ENCODE peak calls at places on chromosomes 13 and 19, in four cellular contexts. B, G, Z and R are unnamed samples.

GRCh38 chr19:53581871-53582279 is 43.9 kb downstream of the ZNF331 start:
- DNase-seq in B (no peak), G (no peak), Z (no peak), R (no peak)

GRCh38 chr19:2607712-2608601 is 94.5 kb downstream of the GNG7 start:
- DNase-seq in B (no peak), G (no peak), Z (no peak), R (no peak)

GRCh38 chr13:44815507-44816074 is 173.7 kb downstream of the NUFIP1 start:
- DNase-seq in B (peak; percentile 86), G (peak; percentile 98), Z (no peak), R (peak; percentile 98)

GRCh38 chr19:269241-269640 is 22.0 kb downstream of the PLPP2 start:
- DNase-seq in B (no peak), G (no peak), Z (no peak), R (no peak)

GRCh38 chr19:17549088-17549740 is 6.2 kb upstream of the COLGALT1 start:
- DNase-seq in B (no peak), G (no peak), Z (no peak), R (no peak)

GRCh38 chr19:4533334-4533733 is 1.7 kb downstream of the PLIN5 start:
- DNase-seq in B (no peak), G (no peak), Z (no peak), R (no peak)

GRCh38 chr13:37058801-37059135 is 720 bp downstream of the SUPT20H start:
- DNase-seq in B (peak; percentile 49), G (no peak), Z (no peak), R (peak; percentile 4)

GRCh38 chr19:2273356-2274184 is 8.4 kb downstream of the PEAK3 start:
- DNase-seq in B (peak; percentile 85), G (peak; percentile 65), Z (peak; percentile 94), R (peak; percentile 22)

GRCh38 chr19:46480409-46480808 is 9.0 kb upstream of the PNMA8A start:
- DNase-seq in B (peak; percentile 81), G (peak; percentile 80), Z (no peak), R (no peak)

GRCh38 chr19:41533691-41534090 is 42.3 kb upstream of the CEACAM21 start:
- DNase-seq in B (no peak), G (no peak), Z (no peak), R (no peak)

GRCh38 chr13:26719356-26719945 is 41.1 kb downstream of the GPR12 start:
- DNase-seq in B (no peak), G (no peak), Z (no peak), R (no peak)

GRCh38 chr13:23899555-23899954 is 2.3 kb upstream of the C1QTNF9B start:
- DNase-seq in B (peak; percentile 52), G (peak; percentile 61), Z (no peak), R (no peak)

GRCh38 chr19:19170053-19170945 is at the start of gene MEF2B:
- DNase-seq in B (peak; percentile 89), G (peak; percentile 44), Z (peak; percentile 94), R (peak; percentile 26)

GRCh38 chr13:28609936-28610335 is 49.0 kb upstream of the POMP start:
- DNase-seq in B (no peak), G (peak; percentile 60), Z (no peak), R (no peak)

GRCh38 chr13:37194428-37194861 is 89.0 kb upstream of the CSNK1A1L start:
- DNase-seq in B (no peak), G (peak; percentile 84), Z (no peak), R (no peak)

GRCh38 chr19:48750351-48750750 is 2.1 kb downstream of the FUT1 start:
- DNase-seq in B (no peak), G (no peak), Z (no peak), R (no peak)

GRCh38 chr19:45492627-45493470 is 4.0 kb downstream of the RTN2 start:
- DNase-seq in B (peak; percentile 58), G (peak; percentile 88), Z (peak; percentile 78), R (no peak)

GRCh38 chr13:46178143-46178542 is 3.8 kb downstream of the LCP1 start:
- DNase-seq in B (no peak), G (no peak), Z (no peak), R (no peak)

GRCh38 chr13:46178821-46179220 is 3.2 kb downstream of the LCP1 start:
- DNase-seq in B (no peak), G (no peak), Z (no peak), R (no peak)

GRCh38 chr13:46181799-46182490 is at the start of gene LCP1:
- DNase-seq in B (peak; percentile 30), G (no peak), Z (peak; percentile 82), R (no peak)

GRCh38 chr13:46180393-46180792 is 1.6 kb downstream of the LCP1 start:
- DNase-seq in B (no peak), G (no peak), Z (no peak), R (no peak)

DNA sequence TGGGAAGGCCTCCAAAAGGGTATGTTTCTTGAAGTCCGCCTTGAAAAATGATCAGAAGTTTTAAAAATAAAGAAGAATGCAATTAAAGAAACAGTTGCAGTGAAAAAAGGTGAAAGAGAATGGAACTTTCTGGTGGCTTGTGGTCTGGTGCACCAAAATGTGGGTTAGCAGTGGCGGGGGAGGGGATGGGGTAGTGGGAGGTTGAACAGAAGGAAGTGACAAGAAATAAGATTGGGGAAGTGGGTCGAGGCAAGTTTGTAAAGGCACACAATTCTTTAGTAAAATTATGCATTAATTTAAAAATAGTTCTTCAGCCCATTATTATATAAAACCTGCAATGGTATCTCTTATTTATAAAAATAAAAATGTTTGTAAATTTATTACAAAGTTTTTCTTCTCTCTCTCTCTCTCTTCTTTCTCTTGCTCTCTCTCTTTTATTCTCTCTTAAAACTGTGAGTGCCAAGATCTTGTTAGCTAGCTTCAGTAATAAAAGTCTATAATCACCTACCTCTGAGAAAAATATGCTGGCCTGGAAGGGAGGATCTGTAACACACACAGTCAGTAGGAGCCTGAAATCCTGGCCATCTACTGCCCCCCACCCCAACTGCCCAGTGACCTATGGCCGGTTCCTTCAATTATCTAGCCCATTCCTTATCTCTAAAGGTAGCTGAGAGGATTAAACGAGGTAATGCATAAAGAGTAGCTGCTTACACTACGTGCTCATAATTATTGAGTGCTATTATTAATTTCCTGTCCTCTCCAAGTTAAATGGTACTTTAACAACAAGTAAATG is 2.2 kb downstream of the LCP1 start:
- DNase-seq in B (no peak), G (no peak), Z (no peak), R (no peak)
- H3K4me3 ChIP-seq in B (no peak overlapping the region), G (no peak overlapping the region), Z (peak overlapping the region; percentile 52), R (no peak overlapping the region)

DNA sequence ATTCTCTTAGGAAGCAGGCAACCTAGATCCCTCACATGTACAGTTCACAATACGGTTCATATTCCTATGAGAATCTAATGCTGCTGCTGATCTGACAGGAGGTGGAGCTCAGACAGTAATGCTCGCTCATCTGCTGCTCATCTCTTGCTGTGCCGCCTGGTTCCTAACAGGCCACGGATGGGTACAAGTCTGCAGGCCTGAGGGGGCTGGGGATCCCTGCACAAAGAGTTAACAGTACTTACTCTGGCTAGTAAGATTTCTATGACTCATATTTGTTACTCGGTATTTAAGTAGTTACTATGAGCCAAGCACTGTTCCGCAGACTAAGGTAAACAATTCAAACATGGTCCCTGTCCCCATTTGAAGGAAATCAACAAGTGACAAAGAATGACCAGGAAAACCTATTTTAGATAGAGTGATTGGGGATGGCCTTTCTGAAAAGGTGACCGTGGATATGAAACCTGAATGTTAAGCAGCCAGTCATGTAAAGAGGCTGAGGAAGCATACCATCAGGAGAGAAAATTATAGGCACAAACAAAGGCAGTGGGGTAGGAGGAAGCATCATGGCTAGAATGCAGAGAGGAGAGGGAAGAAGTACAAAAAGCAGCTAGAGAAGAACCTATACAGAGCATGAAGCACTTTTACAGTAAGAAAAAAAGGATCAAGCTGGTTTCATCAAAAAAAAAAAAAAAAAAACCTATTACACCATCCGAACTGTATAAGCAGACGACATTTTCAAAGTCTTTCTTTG is 20.6 kb upstream of the WBP4 start:
- DNase-seq in B (no peak), G (no peak), Z (no peak), R (no peak)
- TF ChIP-seq CTCF in B (no peak), G (no peak), Z (no peak), R (no peak)

GRCh38 chr19:9381367-9381785 is 18.6 kb downstream of the ZNF177 start:
- DNase-seq in B (no peak), G (peak; percentile 7), Z (no peak), R (no peak)
- H3K4me3 ChIP-seq in B (no peak overlapping the region), G (no peak overlapping the region), Z (no peak overlapping the region), R (no peak overlapping the region)

DNA sequence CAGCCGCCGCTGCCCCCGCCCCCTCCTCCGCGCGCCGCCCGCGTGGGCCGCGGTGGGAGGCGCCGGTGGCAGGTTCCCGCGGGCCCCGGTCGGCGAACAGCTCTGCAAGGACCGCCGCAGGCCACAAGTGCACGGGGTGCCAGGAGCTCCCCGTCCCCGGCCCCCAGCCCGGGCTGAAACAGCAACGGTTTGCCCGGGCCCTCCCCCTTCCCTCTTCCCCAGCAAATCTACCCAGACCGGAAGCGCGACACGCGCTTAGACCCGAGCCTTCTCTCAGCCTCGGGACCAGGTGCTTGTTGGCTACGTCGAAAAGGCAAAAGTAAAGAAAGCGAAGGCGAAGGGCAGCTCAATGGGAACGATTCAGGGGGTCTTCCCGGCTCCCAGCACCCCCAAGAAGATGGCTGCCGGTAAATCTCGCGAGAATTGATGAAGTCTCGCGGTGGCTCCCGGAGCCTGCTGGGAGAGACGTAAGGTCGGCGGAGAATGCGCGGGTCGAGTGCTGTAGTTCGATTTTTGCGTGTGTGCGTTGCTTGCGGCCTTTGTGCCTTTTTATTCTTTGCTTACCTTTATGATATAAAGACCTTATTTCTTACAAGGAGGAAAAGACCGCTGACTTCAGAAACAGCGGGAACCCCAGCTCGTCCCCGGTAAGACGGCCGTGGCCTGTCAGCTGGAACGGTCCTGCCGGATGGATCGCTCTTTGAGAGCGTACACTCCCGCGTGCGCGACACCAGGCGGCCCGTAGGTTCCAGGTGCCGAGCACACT is at the start of gene RBM26:
- DNase-seq in B (peak; percentile 95), G (peak; percentile 97), Z (peak; percentile 94), R (peak; percentile 82)
- TF ChIP-seq CTCF in B (peak; percentile 7), G (no peak), Z (no peak), R (no peak)

GRCh38 chr19:14385492-14385891 is 4.2 kb downstream of the ADGRE5 start:
- DNase-seq in B (no peak), G (no peak), Z (no peak), R (no peak)
- H3K4me3 ChIP-seq in B (no peak overlapping the region), G (no peak overlapping the region), Z (peak overlapping the region; percentile 88), R (no peak overlapping the region)

GRCh38 chr13:41458939-41459753 is 1.8 kb downstream of the RGCC start:
- DNase-seq in B (peak; percentile 37), G (peak; percentile 85), Z (no peak), R (no peak)
- TF ChIP-seq CTCF in B (peak; percentile 50), G (peak; percentile 89), Z (peak; percentile 59), R (peak; percentile 91)

GRCh38 chr13:50993371-50993770 is 83.8 kb downstream of the RNASEH2B start:
- DNase-seq in B (peak; percentile 49), G (no peak), Z (no peak), R (no peak)

GRCh38 chr13:50998326-50998725 is 88.7 kb downstream of the RNASEH2B start:
- DNase-seq in B (no peak), G (no peak), Z (no peak), R (no peak)

GRCh38 chr13:50994651-50995050 is 85.1 kb downstream of the RNASEH2B start:
- DNase-seq in B (no peak), G (no peak), Z (no peak), R (no peak)

GRCh38 chr13:50993908-50994307 is 84.3 kb downstream of the RNASEH2B start:
- DNase-seq in B (no peak), G (peak; percentile 81), Z (no peak), R (no peak)

GRCh38 chr13:50995870-50996269 is 86.3 kb downstream of the RNASEH2B start:
- DNase-seq in B (no peak), G (no peak), Z (no peak), R (no peak)
- H3K4me3 ChIP-seq in B (no peak overlapping the region), G (no peak overlapping the region), Z (no peak overlapping the region), R (no peak overlapping the region)